ENCODE peak calls at places on chromosomes 7 and 10, in four cellular contexts. One of them, this sample, is unnamed. For H3K4me1, the result is how much of the 10 kb centered on the place peaks cover.

GRCh38 chr10:93074137-93074596 is 474 bp downstream of the CYP26A1 start:
- DNase-seq in endothelial cell of umbilical vein: no peak
- DNase-seq in CD8-positive, alpha-beta T cell: no peak
- DNase-seq in suprapubic skin: no peak
- DNase-seq in this sample: no peak

GRCh38 chr7:143048827-143049226 is 3.3 kb upstream of the OR6V1 start:
- DNase-seq in CD8-positive, alpha-beta T cell: no peak
- DNase-seq in endothelial cell of umbilical vein: no peak
- DNase-seq in suprapubic skin: no peak
- DNase-seq in this sample: no peak

GRCh38 chr10:84375011-84375410 is 46.6 kb downstream of the CCSER2 start:
- DNase-seq in endothelial cell of umbilical vein: peak
- DNase-seq in suprapubic skin: no peak
- DNase-seq in CD8-positive, alpha-beta T cell: no peak
- DNase-seq in this sample: no peak

GRCh38 chr7:33578166-33578565 is 327.2 kb upstream of the BMPER start:
- DNase-seq in suprapubic skin: no peak
- DNase-seq in endothelial cell of umbilical vein: peak
- DNase-seq in CD8-positive, alpha-beta T cell: no peak
- DNase-seq in this sample: no peak

GRCh38 chr10:29807407-29807806 is 172.6 kb upstream of the SVIL start:
- DNase-seq in suprapubic skin: no peak
- DNase-seq in CD8-positive, alpha-beta T cell: no peak
- DNase-seq in endothelial cell of umbilical vein: peak
- DNase-seq in this sample: no peak

GRCh38 chr10:122388287-122388997 is 13.9 kb downstream of the PLEKHA1 start:
- DNase-seq in suprapubic skin: no peak
- DNase-seq in CD8-positive, alpha-beta T cell: no peak
- DNase-seq in endothelial cell of umbilical vein: no peak
- DNase-seq in this sample: no peak

GRCh38 chr7:1640376-1641172 is 29.5 kb upstream of the ELFN1 start:
- DNase-seq in endothelial cell of umbilical vein: no peak
- DNase-seq in suprapubic skin: no peak
- DNase-seq in CD8-positive, alpha-beta T cell: no peak
- DNase-seq in this sample: no peak

GRCh38 chr7:157567666-157568065 is 230.9 kb downstream of the DNAJB6 start:
- DNase-seq in suprapubic skin: no peak
- DNase-seq in CD8-positive, alpha-beta T cell: no peak
- DNase-seq in endothelial cell of umbilical vein: no peak
- DNase-seq in this sample: peak

GRCh38 chr7:28408105-28408973 is 4.0 kb upstream of the CREB5 start:
- DNase-seq in CD8-positive, alpha-beta T cell: no peak
- DNase-seq in endothelial cell of umbilical vein: no peak
- DNase-seq in suprapubic skin: peak
- DNase-seq in this sample: peak

GRCh38 chr7:30173058-30173897 is 38.5 kb downstream of the MTURN start:
- DNase-seq in endothelial cell of umbilical vein: no peak
- DNase-seq in CD8-positive, alpha-beta T cell: no peak
- DNase-seq in suprapubic skin: peak
- DNase-seq in this sample: peak

GRCh38 chr7:149713731-149714068 is 59.7 kb downstream of the ZNF467 start:
- DNase-seq in endothelial cell of umbilical vein: no peak
- DNase-seq in suprapubic skin: no peak
- DNase-seq in CD8-positive, alpha-beta T cell: no peak
- DNase-seq in this sample: peak

GRCh38 chr7:106127984-106128780 is 16.1 kb upstream of the SYPL1 start:
- DNase-seq in CD8-positive, alpha-beta T cell: no peak
- DNase-seq in suprapubic skin: no peak
- DNase-seq in endothelial cell of umbilical vein: no peak
- DNase-seq in this sample: no peak

GRCh38 chr10:4338768-4339167 is 487.2 kb upstream of the AKR1E2 start:
- DNase-seq in endothelial cell of umbilical vein: no peak
- DNase-seq in CD8-positive, alpha-beta T cell: no peak
- DNase-seq in suprapubic skin: no peak
- DNase-seq in this sample: no peak

GRCh38 chr7:116968626-116969025 is 15.3 kb downstream of the ST7 start:
- DNase-seq in suprapubic skin: no peak
- DNase-seq in endothelial cell of umbilical vein: no peak
- DNase-seq in CD8-positive, alpha-beta T cell: no peak
- DNase-seq in this sample: no peak

GRCh38 chr10:126302831-126303230 is 85.4 kb downstream of the ADAM12 start:
- DNase-seq in CD8-positive, alpha-beta T cell: no peak
- DNase-seq in suprapubic skin: no peak
- DNase-seq in endothelial cell of umbilical vein: no peak
- DNase-seq in this sample: no peak

GRCh38 chr7:78863248-78863647 is 590.2 kb downstream of the MAGI2 start:
- DNase-seq in suprapubic skin: no peak
- DNase-seq in endothelial cell of umbilical vein: no peak
- DNase-seq in CD8-positive, alpha-beta T cell: no peak
- DNase-seq in this sample: no peak

GRCh38 chr7:6546852-6547251 is 4.4 kb downstream of the GRID2IP start:
- DNase-seq in CD8-positive, alpha-beta T cell: no peak
- DNase-seq in endothelial cell of umbilical vein: no peak
- DNase-seq in suprapubic skin: no peak
- DNase-seq in this sample: no peak

GRCh38 chr7:102473271-102473991 is 5.3 kb downstream of the POLR2J start:
- DNase-seq in endothelial cell of umbilical vein: no peak
- DNase-seq in CD8-positive, alpha-beta T cell: no peak
- DNase-seq in suprapubic skin: peak
- DNase-seq in this sample: peak

GRCh38 chr7:113175525-113176097 is 57.3 kb upstream of the SMIM30 start:
- DNase-seq in suprapubic skin: no peak
- DNase-seq in endothelial cell of umbilical vein: no peak
- DNase-seq in CD8-positive, alpha-beta T cell: no peak
- DNase-seq in this sample: no peak

GRCh38 chr7:76202666-76203030 is 952 bp downstream of the SRRM3 start:
- DNase-seq in CD8-positive, alpha-beta T cell: no peak
- DNase-seq in endothelial cell of umbilical vein: no peak
- DNase-seq in suprapubic skin: no peak
- DNase-seq in this sample: no peak

GRCh38 chr7:140262242-140262903 is 85.6 kb upstream of the KDM7A start:
- DNase-seq in endothelial cell of umbilical vein: no peak
- DNase-seq in CD8-positive, alpha-beta T cell: no peak
- DNase-seq in suprapubic skin: no peak
- DNase-seq in this sample: no peak

GRCh38 chr7:30146127-30146612 is 11.4 kb downstream of the MTURN start:
- DNase-seq in CD8-positive, alpha-beta T cell: no peak
- DNase-seq in suprapubic skin: no peak
- DNase-seq in endothelial cell of umbilical vein: no peak
- DNase-seq in this sample: no peak

GRCh38 chr7:8564296-8564695 is 130.9 kb downstream of the NXPH1 start:
- DNase-seq in endothelial cell of umbilical vein: no peak
- DNase-seq in CD8-positive, alpha-beta T cell: no peak
- DNase-seq in suprapubic skin: no peak
- DNase-seq in this sample: no peak

GRCh38 chr7:4241791-4242190 is 440.3 kb upstream of the FOXK1 start:
- DNase-seq in endothelial cell of umbilical vein: no peak
- DNase-seq in CD8-positive, alpha-beta T cell: no peak
- DNase-seq in suprapubic skin: no peak
- DNase-seq in this sample: no peak

GRCh38 chr10:98097611-98098010 is 36.8 kb upstream of the R3HCC1L start:
- DNase-seq in suprapubic skin: no peak
- DNase-seq in endothelial cell of umbilical vein: no peak
- DNase-seq in CD8-positive, alpha-beta T cell: no peak
- DNase-seq in this sample: no peak

GRCh38 chr10:95756061-95756751 is at the start of gene ENTPD1:
- DNase-seq in CD8-positive, alpha-beta T cell: no peak
- DNase-seq in endothelial cell of umbilical vein: peak
- DNase-seq in suprapubic skin: no peak
- DNase-seq in this sample: no peak

GRCh38 chr7:26525413-26526287 is 234.0 kb downstream of the SNX10 start:
- DNase-seq in endothelial cell of umbilical vein: no peak
- DNase-seq in suprapubic skin: no peak
- DNase-seq in CD8-positive, alpha-beta T cell: no peak
- DNase-seq in this sample: no peak

GRCh38 chr7:81810448-81811155 is 40.8 kb upstream of the HGF start:
- DNase-seq in CD8-positive, alpha-beta T cell: no peak
- DNase-seq in endothelial cell of umbilical vein: no peak
- DNase-seq in suprapubic skin: no peak
- DNase-seq in this sample: no peak
- H3K4me3 ChIP-seq in CD8-positive, alpha-beta T cell: no peak
- H3K4me3 ChIP-seq in endothelial cell of umbilical vein: no peak
- H3K4me3 ChIP-seq in suprapubic skin: no peak
- H3K4me3 ChIP-seq in this sample: no peak

GRCh38 chr10:26959841-26960240 is 99.1 kb upstream of the ABI1 start:
- DNase-seq in suprapubic skin: no peak
- DNase-seq in endothelial cell of umbilical vein: no peak
- DNase-seq in CD8-positive, alpha-beta T cell: no peak
- DNase-seq in this sample: no peak
- TF ChIP-seq CTCF in suprapubic skin: no peak
- TF ChIP-seq CTCF in endothelial cell of umbilical vein: no peak
- TF ChIP-seq CTCF in CD8-positive, alpha-beta T cell: no peak
- TF ChIP-seq CTCF in this sample: no peak

DNA sequence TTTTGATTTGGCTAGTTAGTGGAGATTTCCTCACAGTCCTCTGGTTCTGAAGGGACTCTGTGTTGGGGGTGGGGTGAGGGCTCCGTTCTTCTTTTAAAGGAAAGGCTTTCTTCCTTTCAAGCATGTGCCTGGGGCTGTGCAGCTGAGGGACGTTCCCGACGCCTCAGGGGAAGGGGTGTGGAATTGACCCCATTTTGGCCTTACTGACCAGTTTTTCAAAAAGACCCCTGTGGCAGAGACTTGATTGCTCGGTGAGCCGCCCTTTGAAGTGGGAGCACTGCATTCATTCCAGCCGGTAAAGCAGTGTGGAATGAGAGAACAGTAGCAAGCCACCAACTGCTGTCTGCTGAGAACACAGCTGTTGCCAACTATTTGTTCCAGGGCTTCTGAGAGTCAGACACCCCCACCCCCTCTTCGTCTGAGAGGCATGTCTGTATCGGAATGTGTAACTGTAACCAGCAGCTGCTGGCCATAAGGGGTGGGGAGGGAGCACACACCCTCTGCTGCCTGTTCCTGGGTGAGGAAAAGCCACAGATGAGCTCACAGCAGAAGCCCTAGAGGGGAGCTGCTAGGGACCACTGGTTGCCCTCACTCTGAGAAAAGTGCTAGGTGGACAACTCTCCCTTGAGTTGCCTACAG is 33.1 kb downstream of the WBP1L start:
- DNase-seq in suprapubic skin: peak
- DNase-seq in CD8-positive, alpha-beta T cell: no peak
- DNase-seq in endothelial cell of umbilical vein: peak
- DNase-seq in this sample: peak
- H3K4me1 ChIP-seq in suprapubic skin: half or more
- H3K4me1 ChIP-seq in CD8-positive, alpha-beta T cell: under half
- H3K4me1 ChIP-seq in endothelial cell of umbilical vein: half or more
- H3K4me1 ChIP-seq in this sample: under half

GRCh38 chr7:64314493-64315020 is 796 bp downstream of the ZNF736 start:
- DNase-seq in endothelial cell of umbilical vein: no peak
- DNase-seq in CD8-positive, alpha-beta T cell: no peak
- DNase-seq in suprapubic skin: no peak
- DNase-seq in this sample: no peak

GRCh38 chr7:64313740-64314491 is at the start of gene ZNF736:
- DNase-seq in endothelial cell of umbilical vein: peak
- DNase-seq in suprapubic skin: peak
- DNase-seq in CD8-positive, alpha-beta T cell: peak
- DNase-seq in this sample: peak

GRCh38 chr7:64308019-64308275 is 5.8 kb upstream of the ZNF736 start:
- DNase-seq in CD8-positive, alpha-beta T cell: no peak
- DNase-seq in endothelial cell of umbilical vein: no peak
- DNase-seq in suprapubic skin: no peak
- DNase-seq in this sample: no peak

GRCh38 chr7:64310426-64310825 is 3.3 kb upstream of the ZNF736 start:
- DNase-seq in endothelial cell of umbilical vein: no peak
- DNase-seq in CD8-positive, alpha-beta T cell: no peak
- DNase-seq in suprapubic skin: no peak
- DNase-seq in this sample: no peak

GRCh38 chr7:64312826-64313225 is 935 bp upstream of the ZNF736 start:
- DNase-seq in CD8-positive, alpha-beta T cell: no peak
- DNase-seq in suprapubic skin: no peak
- DNase-seq in endothelial cell of umbilical vein: no peak
- DNase-seq in this sample: no peak
- H3K4me3 ChIP-seq in CD8-positive, alpha-beta T cell: no peak
- H3K4me3 ChIP-seq in suprapubic skin: no peak
- H3K4me3 ChIP-seq in endothelial cell of umbilical vein: no peak
- H3K4me3 ChIP-seq in this sample: no peak

This sample was measured in pancreas.